ENCODE peak calls at places on chromosomes 2 and 18, in four cellular contexts. One of them, this sample, is unnamed.

GRCh38 chr2:236803621-236804020 is 234.0 kb downstream of the ACKR3 start:
- DNase-seq in kidney epithelial cell: no peak
- DNase-seq in astrocyte of the cerebellum: no peak
- DNase-seq in heart right ventricle: no peak
- DNase-seq in this sample: peak; percentile 71

GRCh38 chr2:18899725-18900124 is 310.4 kb upstream of the NT5C1B start:
- DNase-seq in astrocyte of the cerebellum: no peak
- DNase-seq in heart right ventricle: no peak
- DNase-seq in kidney epithelial cell: no peak
- DNase-seq in this sample: no peak

GRCh38 chr2:12555012-12555645 is 161.6 kb upstream of the TRIB2 start:
- DNase-seq in astrocyte of the cerebellum: peak; percentile 19
- DNase-seq in kidney epithelial cell: no peak
- DNase-seq in heart right ventricle: no peak
- DNase-seq in this sample: no peak

GRCh38 chr2:105926960-105927678 is 182.4 kb downstream of the NCK2 start:
- DNase-seq in heart right ventricle: no peak
- DNase-seq in astrocyte of the cerebellum: no peak
- DNase-seq in kidney epithelial cell: no peak
- DNase-seq in this sample: no peak

GRCh38 chr2:44358498-44358897 is 2.8 kb downstream of the PREPL start:
- DNase-seq in astrocyte of the cerebellum: peak; percentile 35
- DNase-seq in kidney epithelial cell: peak; percentile 53
- DNase-seq in heart right ventricle: no peak
- DNase-seq in this sample: no peak

GRCh38 chr2:237706257-237706656 is 78.9 kb downstream of the LRRFIP1 start:
- DNase-seq in astrocyte of the cerebellum: no peak
- DNase-seq in kidney epithelial cell: no peak
- DNase-seq in heart right ventricle: no peak
- DNase-seq in this sample: no peak

GRCh38 chr2:157822993-157823392 is 53.1 kb downstream of the ACVR1 start:
- DNase-seq in heart right ventricle: no peak
- DNase-seq in kidney epithelial cell: no peak
- DNase-seq in astrocyte of the cerebellum: no peak
- DNase-seq in this sample: no peak

GRCh38 chr2:105324732-105325131 is 4.8 kb downstream of the TGFBRAP1 start:
- DNase-seq in heart right ventricle: no peak
- DNase-seq in kidney epithelial cell: no peak
- DNase-seq in astrocyte of the cerebellum: peak; percentile 45
- DNase-seq in this sample: no peak

GRCh38 chr2:157698430-157698829 is 69.8 kb upstream of the ACVR1C start:
- DNase-seq in heart right ventricle: no peak
- DNase-seq in kidney epithelial cell: no peak
- DNase-seq in astrocyte of the cerebellum: peak; percentile 69
- DNase-seq in this sample: no peak

GRCh38 chr2:145088733-145089132 is 568.8 kb upstream of the ZEB2 start:
- DNase-seq in kidney epithelial cell: no peak
- DNase-seq in astrocyte of the cerebellum: no peak
- DNase-seq in heart right ventricle: no peak
- DNase-seq in this sample: no peak

GRCh38 chr2:15786003-15786654 is 154.2 kb upstream of the MYCN start:
- DNase-seq in astrocyte of the cerebellum: no peak
- DNase-seq in kidney epithelial cell: no peak
- DNase-seq in heart right ventricle: no peak
- DNase-seq in this sample: no peak

GRCh38 chr2:107361951-107362350 is 464.7 kb upstream of the RGPD4 start:
- DNase-seq in astrocyte of the cerebellum: no peak
- DNase-seq in kidney epithelial cell: no peak
- DNase-seq in heart right ventricle: no peak
- DNase-seq in this sample: no peak

GRCh38 chr2:43209204-43209717 is 17.1 kb downstream of the ZFP36L2 start:
- DNase-seq in astrocyte of the cerebellum: no peak
- DNase-seq in kidney epithelial cell: no peak
- DNase-seq in heart right ventricle: no peak
- DNase-seq in this sample: no peak

GRCh38 chr18:22283397-22283796 is 114.0 kb downstream of the GATA6 start:
- DNase-seq in kidney epithelial cell: no peak
- DNase-seq in heart right ventricle: no peak
- DNase-seq in astrocyte of the cerebellum: peak; percentile 9
- DNase-seq in this sample: no peak

GRCh38 chr2:38515155-38516074 is 87.3 kb downstream of the HNRNPLL start:
- DNase-seq in astrocyte of the cerebellum: no peak
- DNase-seq in kidney epithelial cell: peak; percentile 49
- DNase-seq in heart right ventricle: peak; percentile 44
- DNase-seq in this sample: no peak

GRCh38 chr2:225032249-225032648 is 10.0 kb downstream of the DOCK10 start:
- DNase-seq in astrocyte of the cerebellum: no peak
- DNase-seq in kidney epithelial cell: no peak
- DNase-seq in heart right ventricle: no peak
- DNase-seq in this sample: no peak

GRCh38 chr2:70964596-70965386 is 13.6 kb upstream of the ANKRD53 start:
- DNase-seq in kidney epithelial cell: no peak
- DNase-seq in astrocyte of the cerebellum: no peak
- DNase-seq in heart right ventricle: peak; percentile 74
- DNase-seq in this sample: peak; percentile 93

GRCh38 chr2:128451084-128451483 is 132.4 kb upstream of the HS6ST1 start:
- DNase-seq in heart right ventricle: no peak
- DNase-seq in kidney epithelial cell: no peak
- DNase-seq in astrocyte of the cerebellum: no peak
- DNase-seq in this sample: no peak

GRCh38 chr2:48601349-48601748 is 16.3 kb upstream of the GTF2A1L start:
- DNase-seq in astrocyte of the cerebellum: no peak
- DNase-seq in kidney epithelial cell: no peak
- DNase-seq in heart right ventricle: no peak
- DNase-seq in this sample: peak; percentile 48

GRCh38 chr18:63867368-63867767 is 20.1 kb upstream of the SERPINB2 start:
- DNase-seq in astrocyte of the cerebellum: no peak
- DNase-seq in kidney epithelial cell: no peak
- DNase-seq in heart right ventricle: no peak
- DNase-seq in this sample: no peak

GRCh38 chr2:20675701-20676352 is 8.9 kb downstream of the GDF7 start:
- DNase-seq in kidney epithelial cell: no peak
- DNase-seq in astrocyte of the cerebellum: no peak
- DNase-seq in heart right ventricle: no peak
- DNase-seq in this sample: peak; percentile 79

GRCh38 chr2:42959148-42959992 is 167.0 kb upstream of the HAAO start:
- DNase-seq in heart right ventricle: no peak
- DNase-seq in kidney epithelial cell: no peak
- DNase-seq in astrocyte of the cerebellum: no peak
- DNase-seq in this sample: no peak

GRCh38 chr2:88537640-88538039 is 85.1 kb upstream of the FOXI3 start:
- DNase-seq in astrocyte of the cerebellum: no peak
- DNase-seq in kidney epithelial cell: no peak
- DNase-seq in heart right ventricle: no peak
- DNase-seq in this sample: peak; percentile 40

GRCh38 chr18:44715841-44716240 is 35.2 kb downstream of the SETBP1 start:
- DNase-seq in kidney epithelial cell: no peak
- DNase-seq in astrocyte of the cerebellum: no peak
- DNase-seq in heart right ventricle: no peak
- DNase-seq in this sample: no peak

GRCh38 chr2:238120463-238121298 is 17.8 kb upstream of the KLHL30 start:
- DNase-seq in heart right ventricle: peak; percentile 23
- DNase-seq in kidney epithelial cell: no peak
- DNase-seq in astrocyte of the cerebellum: no peak
- DNase-seq in this sample: peak; percentile 86

GRCh38 chr2:54942373-54942772 is 107.9 kb downstream of the RTN4 start:
- DNase-seq in astrocyte of the cerebellum: no peak
- DNase-seq in kidney epithelial cell: no peak
- DNase-seq in heart right ventricle: no peak
- DNase-seq in this sample: no peak

GRCh38 chr2:143823856-143824255 is 694.6 kb downstream of the ARHGAP15 start:
- DNase-seq in kidney epithelial cell: no peak
- DNase-seq in heart right ventricle: no peak
- DNase-seq in astrocyte of the cerebellum: no peak
- DNase-seq in this sample: no peak

GRCh38 chr2:206164261-206164862 is 4.7 kb downstream of the EEF1B2 start:
- DNase-seq in heart right ventricle: no peak
- DNase-seq in astrocyte of the cerebellum: peak; percentile 29
- DNase-seq in kidney epithelial cell: no peak
- DNase-seq in this sample: peak; percentile 46

GRCh38 chr2:81412681-81413080 is 1108.1 kb upstream of the LRRTM1 start:
- DNase-seq in heart right ventricle: no peak
- DNase-seq in astrocyte of the cerebellum: no peak
- DNase-seq in kidney epithelial cell: no peak
- DNase-seq in this sample: no peak

GRCh38 chr2:215664847-215665525 is 229.1 kb upstream of the FN1 start:
- DNase-seq in astrocyte of the cerebellum: peak; percentile 72
- DNase-seq in heart right ventricle: no peak
- DNase-seq in kidney epithelial cell: peak; percentile 96
- DNase-seq in this sample: no peak

GRCh38 chr2:157194844-157195243 is 62.7 kb upstream of the GALNT5 start:
- DNase-seq in kidney epithelial cell: no peak
- DNase-seq in astrocyte of the cerebellum: no peak
- DNase-seq in heart right ventricle: no peak
- DNase-seq in this sample: no peak

GRCh38 chr2:30232027-30232800 is 880 bp downstream of the LBH start:
- DNase-seq in heart right ventricle: peak; percentile 60
- DNase-seq in kidney epithelial cell: no peak
- DNase-seq in astrocyte of the cerebellum: no peak
- DNase-seq in this sample: peak; percentile 93

GRCh38 chr2:10228611-10229365 is 73.9 kb upstream of the HPCAL1 start:
- DNase-seq in heart right ventricle: no peak
- DNase-seq in astrocyte of the cerebellum: no peak
- DNase-seq in kidney epithelial cell: no peak
- DNase-seq in this sample: peak; percentile 76

GRCh38 chr18:7177131-7177744 is 53.7 kb upstream of the LRRC30 start:
- DNase-seq in heart right ventricle: no peak
- DNase-seq in kidney epithelial cell: peak; percentile 28
- DNase-seq in astrocyte of the cerebellum: peak; percentile 63
- DNase-seq in this sample: peak; percentile 85

GRCh38 chr2:19178175-19178574 is 180.2 kb downstream of the OSR1 start:
- DNase-seq in astrocyte of the cerebellum: no peak
- DNase-seq in kidney epithelial cell: no peak
- DNase-seq in heart right ventricle: no peak
- DNase-seq in this sample: no peak

GRCh38 chr2:24497685-24498084 is 6.6 kb downstream of the NCOA1 start:
- DNase-seq in kidney epithelial cell: no peak
- DNase-seq in heart right ventricle: no peak
- DNase-seq in astrocyte of the cerebellum: no peak
- DNase-seq in this sample: no peak

GRCh38 chr18:79246309-79247108 is 149.2 kb upstream of the NFATC1 start:
- DNase-seq in astrocyte of the cerebellum: peak; percentile 35
- DNase-seq in heart right ventricle: peak; percentile 73
- DNase-seq in kidney epithelial cell: no peak
- DNase-seq in this sample: peak; percentile 93
- H3K4me3 ChIP-seq in astrocyte of the cerebellum: no peak overlapping the region
- H3K4me3 ChIP-seq in heart right ventricle: peak overlapping the region; percentile 6
- H3K4me3 ChIP-seq in kidney epithelial cell: no peak overlapping the region
- H3K4me3 ChIP-seq in this sample: no peak overlapping the region

GRCh38 chr18:62069556-62069955 is 117.3 kb downstream of the PIGN start:
- DNase-seq in astrocyte of the cerebellum: no peak
- DNase-seq in kidney epithelial cell: no peak
- DNase-seq in heart right ventricle: no peak
- DNase-seq in this sample: no peak

GRCh38 chr18:62072370-62072769 is 114.5 kb downstream of the PIGN start:
- DNase-seq in astrocyte of the cerebellum: no peak
- DNase-seq in heart right ventricle: no peak
- DNase-seq in kidney epithelial cell: no peak
- DNase-seq in this sample: no peak

GRCh38 chr18:62073461-62073860 is 113.4 kb downstream of the PIGN start:
- DNase-seq in kidney epithelial cell: no peak
- DNase-seq in astrocyte of the cerebellum: no peak
- DNase-seq in heart right ventricle: no peak
- DNase-seq in this sample: no peak

GRCh38 chr18:62071071-62071470 is 115.8 kb downstream of the PIGN start:
- DNase-seq in astrocyte of the cerebellum: no peak
- DNase-seq in heart right ventricle: no peak
- DNase-seq in kidney epithelial cell: no peak
- DNase-seq in this sample: no peak

GRCh38 chr18:62070306-62070705 is 116.5 kb downstream of the PIGN start:
- DNase-seq in astrocyte of the cerebellum: no peak
- DNase-seq in kidney epithelial cell: no peak
- DNase-seq in heart right ventricle: no peak
- DNase-seq in this sample: no peak
- H3K4me3 ChIP-seq in astrocyte of the cerebellum: no peak overlapping the region
- H3K4me3 ChIP-seq in kidney epithelial cell: no peak overlapping the region
- H3K4me3 ChIP-seq in heart right ventricle: no peak overlapping the region
- H3K4me3 ChIP-seq in this sample: no peak overlapping the region

GRCh38 chr18:576924-577323 is 3.3 kb upstream of the CETN1 start:
- DNase-seq in astrocyte of the cerebellum: no peak
- DNase-seq in kidney epithelial cell: no peak
- DNase-seq in heart right ventricle: no peak
- DNase-seq in this sample: no peak
- H3K4me3 ChIP-seq in astrocyte of the cerebellum: no peak overlapping the region
- H3K4me3 ChIP-seq in kidney epithelial cell: no peak overlapping the region
- H3K4me3 ChIP-seq in heart right ventricle: no peak overlapping the region
- H3K4me3 ChIP-seq in this sample: no peak overlapping the region

DNA sequence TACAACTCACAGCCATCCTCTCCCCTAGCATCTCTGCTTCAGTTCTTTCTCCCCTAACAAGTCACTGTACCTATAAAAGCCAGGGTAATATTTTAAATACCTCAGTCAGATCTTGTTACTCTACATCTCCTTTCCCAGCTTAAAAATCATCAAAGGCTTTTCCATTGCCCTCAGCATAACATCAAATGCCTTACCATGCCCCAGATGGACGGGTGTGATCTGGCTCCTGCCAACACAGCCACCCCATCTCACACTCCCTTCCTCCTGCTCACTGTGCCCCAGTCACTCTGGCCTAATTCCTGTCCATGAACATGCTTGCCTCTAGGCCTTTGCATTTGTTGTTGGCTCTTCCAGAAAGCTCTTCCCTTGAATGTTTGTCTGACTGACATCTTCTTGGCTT is 640.8 kb downstream of the NYAP2 start:
- DNase-seq in astrocyte of the cerebellum: no peak
- DNase-seq in heart right ventricle: no peak
- DNase-seq in kidney epithelial cell: no peak
- DNase-seq in this sample: no peak
- H3K4me3 ChIP-seq in astrocyte of the cerebellum: no peak overlapping the region
- H3K4me3 ChIP-seq in heart right ventricle: no peak overlapping the region
- H3K4me3 ChIP-seq in kidney epithelial cell: no peak overlapping the region
- H3K4me3 ChIP-seq in this sample: no peak overlapping the region

GRCh38 chr18:66695281-66695680 is 91.4 kb upstream of the CDH19 start:
- DNase-seq in astrocyte of the cerebellum: no peak
- DNase-seq in kidney epithelial cell: no peak
- DNase-seq in heart right ventricle: no peak
- DNase-seq in this sample: no peak

GRCh38 chr18:66694857-66695256 is 91.0 kb upstream of the CDH19 start:
- DNase-seq in heart right ventricle: no peak
- DNase-seq in kidney epithelial cell: no peak
- DNase-seq in astrocyte of the cerebellum: no peak
- DNase-seq in this sample: no peak
- H3K4me3 ChIP-seq in heart right ventricle: no peak overlapping the region
- H3K4me3 ChIP-seq in kidney epithelial cell: no peak overlapping the region
- H3K4me3 ChIP-seq in astrocyte of the cerebellum: no peak overlapping the region
- H3K4me3 ChIP-seq in this sample: no peak overlapping the region

This sample was measured in H7.